ENCODE peak calls at places on chromosome 16, in nine cellular contexts. X, J, A, D, M, O, L, C and G are unnamed samples.
A peak's percentile ranks its signal among the peaks of the same experiment; 100 is the strongest.

GRCh38 chr16:63856537-63856936 is 1265.3 kb downstream of the CDH11 start:
- DNase-seq in X (no peak), J (no peak), A (no peak), D (no peak), M (no peak), O (no peak), L (no peak), C (no peak), G (no peak)

GRCh38 chr16:9154576-9155410 is 63.3 kb downstream of the HAPSTR1 start:
- DNase-seq in X (no peak), J (no peak), A (no peak), D (no peak), M (no peak), O (no peak), L (no peak), C (no peak), G (no peak)

GRCh38 chr16:3722508-3722907 is 5.2 kb upstream of the TRAP1 start:
- DNase-seq in X (no peak), J (no peak), A (no peak), D (no peak), M (no peak), O (no peak), L (no peak), C (no peak), G (no peak)

GRCh38 chr16:57999366-57999970 is 1.0 kb downstream of the ZNF319 start:
- DNase-seq in X (peak; percentile 54), J (peak; percentile 16), A (peak; percentile 56), D (peak; percentile 30), M (no peak), O (no peak), L (peak; percentile 7), C (peak; percentile 67), G (peak; percentile 37)

GRCh38 chr16:89277641-89278341 is 60.3 kb downstream of the ZNF778 start:
- DNase-seq in X (no peak), J (no peak), A (no peak), D (no peak), M (no peak), O (no peak), L (no peak), C (no peak), G (no peak)

GRCh38 chr16:23508589-23509440 is 1.5 kb downstream of the GGA2 start:
- DNase-seq in X (no peak), J (peak; percentile 26), A (no peak), D (no peak), M (peak; percentile 4), O (no peak), L (no peak), C (peak; percentile 70), G (peak; percentile 54)

GRCh38 chr16:89026121-89026612 is 49.2 kb upstream of the CBFA2T3 start:
- DNase-seq in X (peak; percentile 41), J (peak; percentile 9), A (peak; percentile 40), D (peak; percentile 22), M (peak; percentile 61), O (peak; percentile 10), L (no peak), C (peak; percentile 20), G (no peak)

GRCh38 chr16:75372236-75372856 is 61.0 kb downstream of the CFDP1 start:
- DNase-seq in X (no peak), J (no peak), A (no peak), D (no peak), M (no peak), O (no peak), L (no peak), C (no peak), G (no peak)

GRCh38 chr16:30786115-30786935 is 680 bp downstream of the ZNF629 start:
- DNase-seq in X (no peak), J (peak; percentile 47), A (peak; percentile 57), D (no peak), M (peak; percentile 28), O (no peak), L (peak; percentile 43), C (peak; percentile 78), G (peak; percentile 28)

GRCh38 chr16:12646490-12647274 is 157.0 kb downstream of the CPPED1 start:
- DNase-seq in X (no peak), J (no peak), A (no peak), D (no peak), M (no peak), O (no peak), L (peak; percentile 86), C (no peak), G (no peak)

GRCh38 chr16:51154271-51155171 is 3.5 kb upstream of the SALL1 start:
- DNase-seq in X (no peak), J (no peak), A (no peak), D (no peak), M (no peak), O (no peak), L (peak; percentile 48), C (peak; percentile 84), G (no peak)

GRCh38 chr16:89401641-89402445 is 88.5 kb downstream of the ANKRD11 start:
- DNase-seq in X (no peak), J (no peak), A (no peak), D (no peak), M (no peak), O (no peak), L (no peak), C (no peak), G (no peak)

GRCh38 chr16:11004957-11005610 is 60.7 kb downstream of the CLEC16A start:
- DNase-seq in X (no peak), J (no peak), A (peak; percentile 75), D (no peak), M (peak; percentile 13), O (no peak), L (no peak), C (no peak), G (no peak)

GRCh38 chr16:30063893-30064745 is 1.4 kb upstream of the ALDOA start:
- DNase-seq in X (peak; percentile 66), J (peak; percentile 52), A (no peak), D (peak; percentile 65), M (peak; percentile 47), O (peak; percentile 49), L (peak; percentile 84), C (peak; percentile 86), G (peak; percentile 72)

GRCh38 chr16:7206469-7206868 is 126.2 kb upstream of the RBFOX1 start:
- DNase-seq in X (no peak), J (no peak), A (no peak), D (no peak), M (no peak), O (no peak), L (no peak), C (no peak), G (no peak)

GRCh38 chr16:27801259-27801945 is 251.5 kb downstream of the KATNIP start:
- DNase-seq in X (no peak), J (no peak), A (no peak), D (no peak), M (no peak), O (no peak), L (no peak), C (no peak), G (no peak)

GRCh38 chr16:27806388-27806787 is 256.4 kb downstream of the KATNIP start:
- DNase-seq in X (no peak), J (no peak), A (no peak), D (no peak), M (no peak), O (no peak), L (no peak), C (no peak), G (no peak)

GRCh38 chr16:27805828-27806351 is 255.9 kb downstream of the KATNIP start:
- DNase-seq in X (no peak), J (no peak), A (no peak), D (no peak), M (no peak), O (no peak), L (no peak), C (no peak), G (no peak)

GRCh38 chr16:27802664-27803450 is 252.9 kb downstream of the KATNIP start:
- DNase-seq in X (no peak), J (no peak), A (no peak), D (no peak), M (no peak), O (no peak), L (no peak), C (no peak), G (no peak)

GRCh38 chr16:27803775-27804549 is 254.0 kb downstream of the KATNIP start:
- DNase-seq in X (no peak), J (no peak), A (no peak), D (no peak), M (no peak), O (no peak), L (no peak), C (peak; percentile 63), G (no peak)
- H3K4me3 ChIP-seq in X (no peak overlapping the region), J (no peak overlapping the region), A (no peak overlapping the region), D (no peak overlapping the region), M (no peak overlapping the region), O (no peak overlapping the region), L (no peak overlapping the region), C (no peak overlapping the region), G (no peak overlapping the region)

DNA sequence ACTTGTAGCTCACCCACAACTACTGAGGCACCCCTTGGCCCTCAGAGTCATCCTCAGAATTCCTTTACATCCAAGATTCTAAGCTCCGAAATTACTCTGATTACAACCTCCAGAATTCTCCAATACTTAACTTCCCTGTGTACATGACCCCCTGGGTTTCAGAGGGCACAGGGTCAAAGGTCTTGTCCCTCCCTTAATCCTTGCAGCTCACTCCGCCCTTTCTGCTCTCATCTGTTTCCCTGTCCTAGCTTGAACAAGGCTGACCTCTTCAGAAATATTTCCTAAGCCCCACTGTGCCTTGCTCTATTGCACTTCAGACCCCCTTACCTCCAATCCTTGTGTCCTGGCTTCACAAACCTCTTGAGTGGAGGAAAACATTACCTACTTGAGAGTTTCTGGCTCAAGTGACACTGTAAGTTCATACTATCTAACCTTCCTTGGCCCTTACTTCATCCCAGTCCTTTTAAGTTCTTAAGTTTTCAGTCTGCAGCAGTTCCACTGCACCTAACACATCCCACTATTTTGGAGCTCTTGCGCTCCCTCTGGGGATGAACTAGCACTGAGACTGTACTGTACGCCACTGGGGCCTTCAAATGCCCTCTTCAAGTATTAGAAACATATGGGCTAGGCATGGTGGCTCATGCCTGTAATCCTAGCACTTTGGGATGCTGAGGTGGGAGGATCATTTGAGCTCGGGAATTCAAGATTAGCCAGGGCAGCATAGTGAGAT is 6.2 kb downstream of the N4BP1 start:
- DNase-seq in X (no peak), J (peak; percentile 68), A (no peak), D (no peak), M (no peak), O (no peak), L (no peak), C (no peak), G (no peak)
- H3K4me1 ChIP-seq in X (peaks cover 93% of the 10 kb centered on the region), J (peaks cover 20% of the 10 kb centered on the region), A (peaks cover 36% of the 10 kb centered on the region), D (peaks cover 82% of the 10 kb centered on the region), M (peaks cover 21% of the 10 kb centered on the region), O (peaks cover 38% of the 10 kb centered on the region), L (no peaks in the 10 kb centered on the region), C (peaks cover 7% of the 10 kb centered on the region), G (peaks cover 5% of the 10 kb centered on the region)

GRCh38 chr16:56610017-56610608 is 1.7 kb downstream of the MT2A start:
- DNase-seq in X (peak; percentile 74), J (peak; percentile 52), A (peak; percentile 96), D (peak; percentile 58), M (peak; percentile 47), O (peak; percentile 47), L (peak; percentile 70), C (no peak), G (peak; percentile 60)
- H3K4me3 ChIP-seq in X (peak overlapping the region; percentile 70), J (no peak overlapping the region), A (peak overlapping the region; percentile 45), D (peak overlapping the region; percentile 95), M (peak overlapping the region; percentile 90), O (peak overlapping the region; percentile 72), L (peak overlapping the region; percentile 84), C (no peak overlapping the region), G (peak overlapping the region; percentile 72)

DNA sequence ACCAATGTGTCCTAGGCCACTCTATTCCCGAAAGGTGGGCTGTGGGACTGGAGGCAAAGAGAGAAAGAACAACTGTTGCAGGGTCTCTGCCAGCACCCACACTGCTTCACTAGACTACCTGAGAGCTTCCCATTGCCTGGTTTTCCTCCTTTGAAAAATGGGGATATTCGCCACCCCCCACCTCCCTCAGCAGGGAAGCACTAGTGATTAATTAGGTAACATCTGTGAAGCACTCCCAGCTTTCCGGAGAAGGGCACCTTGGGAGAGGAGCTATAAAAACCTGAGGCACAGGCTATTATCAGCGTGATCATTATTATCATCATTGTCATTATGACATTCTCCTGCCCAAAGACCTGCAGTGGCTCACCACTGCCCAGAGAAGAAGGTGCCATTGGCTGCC is 83.5 kb downstream of the XYLT1 start:
- DNase-seq in X (no peak), J (no peak), A (no peak), D (no peak), M (no peak), O (no peak), L (no peak), C (no peak), G (no peak)
- H3K4me1 ChIP-seq in X (peaks cover 34% of the 10 kb centered on the region), J (peaks cover 3% of the 10 kb centered on the region), A (no peaks in the 10 kb centered on the region), D (peaks cover 14% of the 10 kb centered on the region), M (no peaks in the 10 kb centered on the region), O (peaks cover 12% of the 10 kb centered on the region), L (no peaks in the 10 kb centered on the region), C (peaks cover 24% of the 10 kb centered on the region), G (no peaks in the 10 kb centered on the region)